ENCODE peak calls at places on chromosomes 13 and 19, in ten cellular contexts. P, Q, H, S, R, K, F, I, Y and A are unnamed samples.

GRCh38 chr13:20492641-20493040 is 33.0 kb downstream of the CRYL1 start:
- DNase-seq in P (no peak), Q (peak; percentile 65), S (no peak), I (no peak), R (no peak), H (peak; percentile 58), Y (no peak), F (peak; percentile 30), K (peak; percentile 6), A (no peak)

GRCh38 chr13:107730835-107731234 is 484.5 kb downstream of the LIG4 start:
- DNase-seq in I (no peak), F (no peak), K (no peak), Q (no peak), H (peak; percentile 18), S (no peak), P (no peak), Y (no peak), R (no peak), A (peak; percentile 25)

GRCh38 chr19:30359936-30360335 is 12.2 kb upstream of the ZNF536 start:
- DNase-seq in I (no peak), S (no peak), R (no peak), Q (no peak), P (no peak), K (no peak), F (no peak), H (no peak), Y (no peak), A (no peak)

GRCh38 chr13:97573011-97573410 is 139.0 kb downstream of the RAP2A start:
- DNase-seq in F (no peak), P (no peak), Q (no peak), R (no peak), S (no peak), K (no peak), I (no peak), Y (no peak), H (no peak), A (no peak)

GRCh38 chr19:32489971-32490370 is 84.4 kb downstream of the DPY19L3 start:
- DNase-seq in Q (no peak), R (no peak), Y (no peak), I (no peak), P (no peak), K (no peak), F (no peak), H (no peak), S (no peak), A (peak; percentile 66)

GRCh38 chr19:46904114-46905060 is 43.6 kb downstream of the ARHGAP35 start:
- DNase-seq in R (no peak), I (peak; percentile 51), Y (peak; percentile 56), P (no peak), S (peak; percentile 69), Q (no peak), H (peak; percentile 84), F (no peak), K (no peak), A (peak; percentile 95)

GRCh38 chr19:47075179-47075811 is 26.9 kb upstream of the TMEM160 start:
- DNase-seq in P (no peak), F (no peak), S (no peak), Y (no peak), H (no peak), Q (no peak), I (no peak), R (no peak), K (no peak), A (peak; percentile 17)

GRCh38 chr19:38228491-38229439 is 4.7 kb upstream of the DPF1 start:
- DNase-seq in Q (no peak), P (no peak), H (no peak), I (no peak), S (no peak), Y (no peak), F (no peak), K (no peak), R (peak; percentile 71), A (no peak)

DNA sequence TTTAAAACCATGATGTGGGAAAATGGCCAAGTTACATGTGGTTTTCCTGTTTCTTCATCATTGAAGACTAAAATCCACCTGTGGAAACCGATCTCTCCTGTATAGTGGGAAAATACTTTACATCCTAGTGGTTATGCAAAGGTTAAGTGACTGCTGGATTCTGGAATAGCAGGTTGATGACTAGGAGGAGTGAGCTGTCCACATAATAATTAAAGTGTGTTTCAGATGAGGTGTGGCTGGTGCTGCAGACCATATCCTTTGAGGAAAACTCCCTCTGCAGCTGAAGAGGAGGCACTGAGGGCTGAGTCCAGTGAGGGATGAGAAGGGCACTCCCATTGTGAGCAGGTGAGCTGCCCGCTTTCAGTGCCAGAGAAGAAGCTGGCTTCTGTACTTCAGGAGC is 43.2 kb downstream of the DCLK1 start:
- DNase-seq in Y (no peak), K (no peak), Q (no peak), P (no peak), I (no peak), F (no peak), S (no peak), R (no peak), H (no peak), A (no peak)
- TF ChIP-seq CTCF in Y (no peak), K (no peak), Q (no peak), P (no peak), I (no peak), F (no peak), S (no peak), R (no peak), H (no peak), A (no peak)

GRCh38 chr19:41995959-41996797 is 2.1 kb upstream of the ATP1A3 start:
- DNase-seq in I (no peak), P (no peak), Q (peak; percentile 34), H (no peak), Y (no peak), R (peak; percentile 63), K (no peak), F (no peak), S (no peak), A (no peak)

GRCh38 chr19:41997851-41998229 is 3.8 kb upstream of the ATP1A3 start:
- DNase-seq in K (no peak), Q (no peak), S (no peak), R (peak; percentile 45), Y (no peak), I (no peak), P (no peak), F (no peak), H (no peak), A (no peak)

GRCh38 chr19:41999071-41999877 is 5.2 kb upstream of the ATP1A3 start:
- DNase-seq in P (no peak), R (no peak), H (no peak), S (no peak), Y (no peak), Q (no peak), F (no peak), I (no peak), K (no peak), A (no peak)

GRCh38 chr19:41998246-41999020 is 4.4 kb upstream of the ATP1A3 start:
- DNase-seq in F (peak; percentile 43), P (peak; percentile 8), I (no peak), Y (peak; percentile 48), K (peak; percentile 8), R (no peak), Q (peak; percentile 49), S (no peak), H (peak; percentile 29), A (peak; percentile 42)

DNA sequence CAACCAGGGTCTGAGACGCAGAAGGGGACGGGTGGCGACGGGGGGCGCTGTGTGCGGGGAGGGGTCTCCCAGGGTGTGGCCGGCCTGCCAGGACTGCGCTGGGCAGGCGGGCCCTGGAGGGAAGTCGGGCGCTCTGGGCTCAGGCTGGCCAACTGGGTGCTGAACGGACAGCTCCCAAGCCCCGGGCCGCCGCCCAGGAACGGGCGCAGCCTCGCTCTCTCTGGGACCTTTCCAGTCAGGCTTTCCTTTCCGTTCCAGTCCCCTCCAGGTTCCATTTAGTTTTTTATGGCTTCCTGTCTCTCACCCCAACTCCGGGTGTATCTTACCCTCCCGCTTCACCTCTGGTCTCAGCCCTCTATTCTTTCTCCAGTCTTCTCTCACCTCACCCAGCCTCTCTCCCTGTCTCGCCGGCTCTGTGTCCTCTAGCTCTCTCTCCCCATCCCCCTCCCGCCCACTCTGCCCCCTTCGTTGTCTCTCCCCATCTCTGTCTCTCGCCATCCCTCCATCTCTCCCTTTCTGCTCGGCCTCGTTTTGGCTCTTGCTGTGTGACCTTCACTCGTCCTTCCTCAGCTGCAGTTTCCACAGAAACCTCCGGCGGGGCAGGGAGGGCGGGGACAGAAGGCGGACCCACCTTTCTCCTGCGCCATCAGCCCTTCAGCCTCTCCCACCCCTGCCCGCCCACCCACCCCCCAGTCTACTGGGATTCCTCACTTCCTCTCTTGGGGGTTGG is 3.3 kb upstream of the ATP1A3 start:
- DNase-seq in K (peak; percentile 38), F (peak; percentile 32), I (peak; percentile 56), R (no peak), H (peak; percentile 48), Y (peak; percentile 54), P (peak; percentile 5), S (no peak), Q (peak; percentile 26), A (peak; percentile 17)
- H3K4me3 ChIP-seq in K (no peak overlapping the region), F (no peak overlapping the region), I (peak overlapping the region; percentile 33), R (peak overlapping the region; percentile 10), H (no peak overlapping the region), Y (no peak overlapping the region), P (no peak overlapping the region), S (no peak overlapping the region), Q (no peak overlapping the region), A (no peak overlapping the region)

GRCh38 chr19:13864223-13864512 is 12.8 kb upstream of the NANOS3 start:
- DNase-seq in P (no peak), H (no peak), Q (no peak), F (no peak), Y (no peak), K (no peak), R (no peak), S (peak; percentile 51), I (no peak), A (no peak)

GRCh38 chr19:13861714-13862531 is 15.0 kb upstream of the NANOS3 start:
- DNase-seq in F (peak; percentile 95), I (peak; percentile 96), R (peak; percentile 94), Y (peak; percentile 95), S (peak; percentile 95), Q (peak; percentile 91), H (peak; percentile 91), P (peak; percentile 84), K (peak; percentile 95), A (peak; percentile 95)

GRCh38 chr19:13860679-13861391 is 16.1 kb upstream of the NANOS3 start:
- DNase-seq in F (no peak), I (no peak), S (peak; percentile 46), R (no peak), H (no peak), P (no peak), K (no peak), Q (no peak), Y (no peak), A (no peak)

GRCh38 chr19:13859361-13859880 is 17.5 kb upstream of the NANOS3 start:
- DNase-seq in H (peak; percentile 50), P (no peak), R (no peak), Y (no peak), K (no peak), S (no peak), F (no peak), I (no peak), Q (no peak), A (peak; percentile 52)

DNA sequence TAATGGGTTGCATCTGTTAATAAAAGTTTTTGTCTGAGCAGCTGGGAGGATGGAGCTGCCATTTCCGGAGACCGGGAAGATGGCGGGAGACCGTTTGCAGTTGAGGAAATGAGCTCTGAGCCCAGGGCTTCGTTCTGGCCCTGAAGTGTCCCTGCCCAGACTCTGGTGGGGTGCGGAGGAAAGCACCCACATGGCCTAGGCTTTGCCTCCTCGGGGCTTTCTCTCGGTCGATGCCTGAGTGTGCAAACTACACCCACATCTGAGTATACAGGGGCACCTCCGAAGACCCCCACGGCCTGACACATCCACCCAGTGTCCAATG is 15.6 kb upstream of the NANOS3 start:
- DNase-seq in Y (no peak), K (no peak), H (no peak), I (no peak), S (peak; percentile 54), Q (peak; percentile 65), P (no peak), F (no peak), R (no peak), A (peak; percentile 60)
- TF ChIP-seq CTCF in Y (no peak), K (no peak), H (no peak), I (no peak), S (no peak), Q (no peak), P (no peak), F (no peak), R (no peak), A (no peak)

GRCh38 chr19:44332145-44332544 is 24.3 kb downstream of the ZNF112 start:
- DNase-seq in Q (no peak), K (no peak), S (no peak), F (no peak), R (no peak), P (no peak), I (no peak), Y (no peak), H (no peak), A (no peak)
- H3K4me3 ChIP-seq in Q (no peak overlapping the region), K (no peak overlapping the region), S (no peak overlapping the region), F (no peak overlapping the region), R (no peak overlapping the region), P (no peak overlapping the region), I (no peak overlapping the region), Y (no peak overlapping the region), H (no peak overlapping the region), A (no peak overlapping the region)